ENCODE peak calls at places on chromosomes 2 and 18, in five cellular contexts. S is HEK293T; U is stimulated activated CD4-positive, alpha-beta T cell treated with anti-CD3 and anti-CD28 coated beads, Interleukin-2, amount 100 ng/mL, for 48 hours; R is neuronal stem cell; W is body of pancreas. I is an unnamed sample.

GRCh38 chr18:13035249-13035914 is 44.2 kb downstream of the CEP192 start:
- DNase-seq in S (no peak), U (no peak), W (no peak), R (no peak), I (no peak)

GRCh38 chr18:26593365-26594320 is 45.3 kb upstream of the KCTD1 start:
- DNase-seq in W (no peak), U (no peak), S (no peak), R (no peak), I (no peak)

GRCh38 chr2:71935291-71935848 is 212.3 kb downstream of the CYP26B1 start:
- DNase-seq in W (no peak), R (no peak), S (peak), U (no peak), I (no peak)

GRCh38 chr2:143730950-143731254 is 601.7 kb downstream of the ARHGAP15 start:
- DNase-seq in R (no peak), U (no peak), W (no peak), S (no peak), I (no peak)

GRCh38 chr2:135175177-135175576 is 123.1 kb downstream of the RAB3GAP1 start:
- DNase-seq in W (peak), U (no peak), S (no peak), R (no peak), I (no peak)

GRCh38 chr2:43265006-43265770 is 38.8 kb upstream of the ZFP36L2 start:
- DNase-seq in W (no peak), U (no peak), R (no peak), S (no peak), I (no peak)

GRCh38 chr2:210199186-210199765 is 26.0 kb downstream of the ACADL start:
- DNase-seq in R (peak), U (no peak), S (peak), W (no peak), I (peak)

GRCh38 chr18:31744661-31745060 is 16.0 kb downstream of the SLC25A52 start:
- DNase-seq in W (no peak), U (no peak), R (no peak), S (no peak), I (no peak)

GRCh38 chr2:143575340-143575739 is 446.1 kb downstream of the ARHGAP15 start:
- DNase-seq in U (no peak), S (peak), R (no peak), W (no peak), I (peak)

GRCh38 chr18:74868461-74868860 is 270.8 kb downstream of the ZNF407 start:
- DNase-seq in S (no peak), R (no peak), W (no peak), U (no peak), I (no peak)

GRCh38 chr2:218860950-218861381 is 1.4 kb downstream of the WNT6 start:
- DNase-seq in S (peak), W (no peak), R (peak), U (no peak), I (peak)

GRCh38 chr2:134029478-134029877 is 224.4 kb upstream of the MGAT5 start:
- DNase-seq in R (no peak), U (no peak), S (no peak), W (no peak), I (no peak)

GRCh38 chr18:5520464-5520863 is 23.3 kb downstream of the EPB41L3 start:
- DNase-seq in R (no peak), U (no peak), S (no peak), W (no peak), I (no peak)

GRCh38 chr18:20971886-20972267 is 139.7 kb downstream of the ROCK1 start:
- DNase-seq in W (no peak), U (no peak), S (peak), R (no peak), I (peak)

GRCh38 chr2:66846887-66847286 is 412.0 kb downstream of the MEIS1 start:
- DNase-seq in S (no peak), R (no peak), W (peak), U (no peak), I (no peak)

GRCh38 chr2:145593991-145594702 is 1074.2 kb upstream of the ZEB2 start:
- DNase-seq in W (no peak), U (no peak), R (no peak), S (no peak), I (no peak)

GRCh38 chr2:188203756-188204155 is 87.9 kb upstream of the GULP1 start:
- DNase-seq in R (no peak), U (no peak), S (no peak), W (no peak), I (no peak)

GRCh38 chr2:101253013-101253712 is 477 bp downstream of the CNOT11 start:
- DNase-seq in U (peak), S (peak), R (no peak), W (peak), I (peak)

I was measured in OCI-LY7.